ENCODE peak calls at places on chromosome 2, in nine cellular contexts. I is choroid plexus epithelial cell; J is A549; U is CD4-positive, CD25-positive, alpha-beta regulatory T cell; P is Peyer's patch; Y is heart right ventricle; Q is NCI-H460; Z is activated CD8-positive, alpha-beta T cell treated with anti-CD3 and anti-CD28 coated beads, Interleukin-2, amount 10 ng/mL, durations not matched to agents 7 days and 5 days; V is ACHN. L is an unnamed sample.

GRCh38 chr2:38731684-38732221 is 19.4 kb downstream of the SRSF7 start:
- DNase-seq in I (no peak), J (no peak), U (no peak), P (no peak), Y (no peak), Q (no peak), Z (no peak), V (no peak), L (no peak)

GRCh38 chr2:118738106-118738505 is 109.3 kb downstream of the EN1 start:
- DNase-seq in I (no peak), J (no peak), U (no peak), P (no peak), Y (no peak), Q (no peak), Z (no peak), V (no peak), L (no peak)

GRCh38 chr2:54401592-54401991 is 54.5 kb upstream of the SPTBN1 start:
- DNase-seq in I (no peak), J (no peak), U (no peak), P (no peak), Y (no peak), Q (no peak), Z (no peak), V (no peak), L (no peak)

GRCh38 chr2:8999802-9000201 is 3.7 kb downstream of the MBOAT2 start:
- DNase-seq in I (no peak), J (no peak), U (no peak), P (no peak), Y (no peak), Q (no peak), Z (no peak), V (no peak), L (no peak)

GRCh38 chr2:60707750-60708371 is 48.2 kb upstream of the PAPOLG start:
- DNase-seq in I (peak), J (peak), U (no peak), P (no peak), Y (no peak), Q (peak), Z (peak), V (peak), L (peak)

GRCh38 chr2:236939751-236940229 is 145.9 kb upstream of the COPS8 start:
- DNase-seq in I (no peak), J (no peak), U (no peak), P (no peak), Y (no peak), Q (no peak), Z (no peak), V (no peak), L (no peak)

GRCh38 chr2:19702267-19702666 is 199.5 kb downstream of the TTC32 start:
- DNase-seq in I (peak), J (no peak), U (no peak), P (no peak), Y (no peak), Q (no peak), Z (no peak), V (no peak), L (no peak)

GRCh38 chr2:235358981-235359471 is 134.8 kb upstream of the AGAP1 start:
- DNase-seq in I (no peak), J (peak), U (no peak), P (no peak), Y (no peak), Q (no peak), Z (no peak), V (peak), L (no peak)

GRCh38 chr2:134718956-134719814 is at the start of gene TMEM163:
- DNase-seq in I (no peak), J (no peak), U (no peak), P (no peak), Y (peak), Q (no peak), Z (no peak), V (peak), L (no peak)

GRCh38 chr2:119823734-119824334 is 64.1 kb downstream of the PTPN4 start:
- DNase-seq in I (peak), J (peak), U (no peak), P (no peak), Y (no peak), Q (peak), Z (peak), V (peak), L (peak)

L was measured in Jurkat, Clone E6-1.